ENCODE peak calls at places on chromosomes 12 and 14, in ten cellular contexts. One of them, this sample, is unnamed.

GRCh38 chr12:88579572-88579940 is 715 bp downstream of the KITLG start:
- DNase-seq in erythroblast: peak; percentile 1
- DNase-seq in A549: peak; percentile 29
- DNase-seq in esophagus squamous epithelium: no peak
- DNase-seq in sigmoid colon: peak; percentile 67
- DNase-seq in adrenal gland: peak; percentile 30
- DNase-seq in H54: peak; percentile 24
- DNase-seq in IMR-90: no peak
- DNase-seq in tibial nerve: peak; percentile 18
- DNase-seq in HCT116: no peak
- DNase-seq in this sample: no peak

GRCh38 chr14:80477388-80478160 is 266.3 kb upstream of the DIO2 start:
- DNase-seq in erythroblast: no peak
- DNase-seq in A549: no peak
- DNase-seq in esophagus squamous epithelium: no peak
- DNase-seq in sigmoid colon: no peak
- DNase-seq in adrenal gland: no peak
- DNase-seq in H54: no peak
- DNase-seq in IMR-90: peak; percentile 71
- DNase-seq in tibial nerve: no peak
- DNase-seq in HCT116: no peak
- DNase-seq in this sample: no peak

GRCh38 chr12:89525002-89525823 is 617 bp upstream of the GALNT4 start:
- DNase-seq in erythroblast: peak; percentile 76
- DNase-seq in A549: peak; percentile 50
- DNase-seq in esophagus squamous epithelium: no peak
- DNase-seq in sigmoid colon: peak; percentile 72
- DNase-seq in adrenal gland: peak; percentile 27
- DNase-seq in H54: peak; percentile 27
- DNase-seq in IMR-90: peak; percentile 21
- DNase-seq in tibial nerve: no peak
- DNase-seq in HCT116: no peak
- DNase-seq in this sample: no peak

GRCh38 chr12:77122236-77122635 is 56.9 kb upstream of the E2F7 start:
- DNase-seq in erythroblast: no peak
- DNase-seq in A549: peak; percentile 57
- DNase-seq in esophagus squamous epithelium: no peak
- DNase-seq in sigmoid colon: no peak
- DNase-seq in adrenal gland: no peak
- DNase-seq in H54: no peak
- DNase-seq in IMR-90: peak; percentile 97
- DNase-seq in tibial nerve: no peak
- DNase-seq in HCT116: peak; percentile 57
- DNase-seq in this sample: no peak

GRCh38 chr14:80906946-80907345 is 34.6 kb downstream of the CEP128 start:
- DNase-seq in erythroblast: no peak
- DNase-seq in A549: no peak
- DNase-seq in esophagus squamous epithelium: no peak
- DNase-seq in sigmoid colon: no peak
- DNase-seq in adrenal gland: no peak
- DNase-seq in H54: no peak
- DNase-seq in IMR-90: peak; percentile 34
- DNase-seq in tibial nerve: no peak
- DNase-seq in HCT116: no peak
- DNase-seq in this sample: no peak

GRCh38 chr12:113594967-113595366 is 123.3 kb upstream of the LHX5 start:
- DNase-seq in erythroblast: no peak
- DNase-seq in A549: no peak
- DNase-seq in esophagus squamous epithelium: no peak
- DNase-seq in sigmoid colon: no peak
- DNase-seq in adrenal gland: no peak
- DNase-seq in H54: no peak
- DNase-seq in IMR-90: no peak
- DNase-seq in tibial nerve: no peak
- DNase-seq in HCT116: no peak
- DNase-seq in this sample: no peak

GRCh38 chr12:44372259-44372658 is 503.9 kb downstream of the NELL2 start:
- DNase-seq in erythroblast: no peak
- DNase-seq in A549: no peak
- DNase-seq in esophagus squamous epithelium: no peak
- DNase-seq in sigmoid colon: no peak
- DNase-seq in adrenal gland: no peak
- DNase-seq in H54: no peak
- DNase-seq in IMR-90: peak; percentile 60
- DNase-seq in tibial nerve: no peak
- DNase-seq in HCT116: no peak
- DNase-seq in this sample: no peak

GRCh38 chr12:120346681-120347080 is 19.1 kb upstream of the PLA2G1B start:
- DNase-seq in erythroblast: no peak
- DNase-seq in A549: peak; percentile 39
- DNase-seq in esophagus squamous epithelium: no peak
- DNase-seq in sigmoid colon: no peak
- DNase-seq in adrenal gland: no peak
- DNase-seq in H54: no peak
- DNase-seq in IMR-90: no peak
- DNase-seq in tibial nerve: no peak
- DNase-seq in HCT116: no peak
- DNase-seq in this sample: no peak

DNA sequence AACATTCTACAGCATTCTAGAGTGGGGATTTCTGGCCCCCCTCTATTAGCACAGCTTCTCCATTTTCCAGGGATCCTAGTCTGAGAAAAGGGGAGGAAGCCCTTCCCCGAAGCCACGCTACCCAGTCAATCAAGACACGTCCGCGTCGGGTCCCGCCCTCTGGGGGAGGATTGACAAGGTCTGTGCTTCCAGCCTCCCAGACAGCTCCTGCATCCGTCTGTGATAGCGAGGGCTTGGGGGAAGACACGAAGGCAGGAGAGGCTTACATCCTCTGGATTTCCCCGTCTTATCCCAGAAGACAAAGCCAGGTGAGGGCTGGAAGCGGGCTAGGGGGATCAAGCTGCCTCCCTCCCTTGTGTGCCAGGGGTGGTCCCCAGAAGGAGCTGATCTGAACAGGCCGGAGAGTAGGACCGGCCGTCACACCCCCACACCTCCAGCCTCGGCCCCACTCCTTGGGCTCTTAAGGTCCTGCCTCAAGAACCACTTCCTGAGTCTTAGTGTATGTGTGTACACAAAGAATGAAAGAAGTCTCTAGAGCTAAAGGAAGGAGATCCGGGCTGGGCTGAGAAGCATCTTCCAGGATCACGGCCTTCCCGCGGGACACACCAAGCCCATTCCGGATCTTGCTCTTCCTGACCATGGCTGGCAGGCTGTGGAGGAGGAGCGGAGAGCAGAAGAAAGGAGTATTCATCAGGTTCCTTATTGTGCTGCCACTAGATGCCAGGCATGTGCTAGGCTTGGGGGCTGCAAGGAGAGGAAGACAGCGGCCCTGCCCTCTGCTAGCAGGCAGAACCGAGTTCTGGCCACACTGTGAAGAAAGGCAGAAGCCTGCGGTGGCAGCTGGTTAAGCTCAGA is 1.0 kb upstream of the CD63 start:
- DNase-seq in erythroblast: peak; percentile 74
- DNase-seq in A549: peak; percentile 91
- DNase-seq in esophagus squamous epithelium: no peak
- DNase-seq in sigmoid colon: peak; percentile 97
- DNase-seq in adrenal gland: peak; percentile 97
- DNase-seq in H54: peak; percentile 93
- DNase-seq in IMR-90: peak; percentile 94
- DNase-seq in tibial nerve: peak; percentile 88
- DNase-seq in HCT116: peak; percentile 68
- DNase-seq in this sample: peak; percentile 87
- TF ChIP-seq POLR2A in erythroblast: peak; percentile 55
- TF ChIP-seq POLR2A in A549: peak; percentile 18
- TF ChIP-seq POLR2A in esophagus squamous epithelium: no peak
- TF ChIP-seq POLR2A in sigmoid colon: peak; percentile 43
- TF ChIP-seq POLR2A in adrenal gland: no peak
- TF ChIP-seq POLR2A in H54: peak; percentile 81
- TF ChIP-seq POLR2A in IMR-90: peak; percentile 90
- TF ChIP-seq POLR2A in tibial nerve: peak; percentile 77
- TF ChIP-seq POLR2A in HCT116: no peak
- TF ChIP-seq POLR2A in this sample: peak; percentile 22

GRCh38 chr12:57548488-57548887 is 1.4 kb upstream of the KIF5A start:
- DNase-seq in erythroblast: no peak
- DNase-seq in A549: no peak
- DNase-seq in esophagus squamous epithelium: no peak
- DNase-seq in sigmoid colon: no peak
- DNase-seq in adrenal gland: no peak
- DNase-seq in H54: no peak
- DNase-seq in IMR-90: no peak
- DNase-seq in tibial nerve: no peak
- DNase-seq in HCT116: no peak
- DNase-seq in this sample: no peak

GRCh38 chr12:57549203-57549908 is 488 bp upstream of the KIF5A start:
- DNase-seq in erythroblast: no peak
- DNase-seq in A549: no peak
- DNase-seq in esophagus squamous epithelium: no peak
- DNase-seq in sigmoid colon: no peak
- DNase-seq in adrenal gland: no peak
- DNase-seq in H54: no peak
- DNase-seq in IMR-90: no peak
- DNase-seq in tibial nerve: no peak
- DNase-seq in HCT116: no peak
- DNase-seq in this sample: no peak

GRCh38 chr12:57545809-57546437 is 1.1 kb downstream of the DCTN2 start:
- DNase-seq in erythroblast: no peak
- DNase-seq in A549: no peak
- DNase-seq in esophagus squamous epithelium: no peak
- DNase-seq in sigmoid colon: no peak
- DNase-seq in adrenal gland: no peak
- DNase-seq in H54: no peak
- DNase-seq in IMR-90: peak; percentile 12
- DNase-seq in tibial nerve: no peak
- DNase-seq in HCT116: no peak
- DNase-seq in this sample: no peak

GRCh38 chr12:57547366-57548315 is 649 bp upstream of the DCTN2 start:
- DNase-seq in erythroblast: no peak
- DNase-seq in A549: no peak
- DNase-seq in esophagus squamous epithelium: no peak
- DNase-seq in sigmoid colon: no peak
- DNase-seq in adrenal gland: no peak
- DNase-seq in H54: no peak
- DNase-seq in IMR-90: no peak
- DNase-seq in tibial nerve: no peak
- DNase-seq in HCT116: no peak
- DNase-seq in this sample: no peak

DNA sequence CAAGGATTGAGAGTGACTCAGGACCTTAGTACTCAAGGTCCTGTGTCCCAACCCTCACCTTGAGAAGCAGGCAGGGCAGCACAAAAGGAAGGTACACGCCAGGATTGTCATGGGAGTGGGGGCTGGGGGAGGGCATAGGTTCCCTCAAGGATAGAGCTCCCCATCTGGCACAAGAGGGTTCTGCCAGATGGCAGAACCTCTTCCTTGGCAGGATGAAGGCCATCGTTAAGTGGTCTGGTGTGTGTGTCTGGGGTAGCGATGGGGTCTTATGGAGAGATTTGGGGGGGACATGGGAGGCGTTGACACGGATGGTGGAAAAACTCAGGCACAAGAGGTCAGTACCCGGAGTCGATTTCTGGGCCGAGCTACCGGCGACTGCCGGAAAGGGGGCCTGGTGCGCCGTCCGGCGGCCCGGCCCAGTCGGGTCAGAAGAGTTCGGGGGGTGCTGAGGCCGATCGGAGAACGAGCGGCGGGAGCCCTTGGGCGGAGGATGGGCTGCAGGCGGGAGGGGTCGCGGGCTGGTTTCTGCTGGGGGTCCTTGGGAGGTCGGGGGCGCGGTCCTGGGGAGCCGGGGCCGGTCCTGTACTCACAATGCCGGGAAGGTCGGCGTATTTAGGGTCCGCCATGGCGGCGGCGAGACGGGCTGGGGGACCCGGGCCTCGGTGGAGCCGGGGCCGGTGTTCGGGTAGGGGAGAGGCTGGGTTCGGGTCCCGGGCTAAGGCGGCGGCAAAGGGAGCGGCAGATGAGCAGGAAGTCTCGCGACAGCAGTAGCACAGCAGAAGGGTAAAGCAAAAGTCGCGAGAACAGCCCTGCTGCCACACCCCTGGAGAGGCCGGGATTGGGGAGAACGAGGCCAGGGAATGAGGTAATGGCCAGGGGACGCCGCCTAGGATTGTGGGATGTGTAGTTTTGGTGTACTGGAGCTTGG is at the start of gene DCTN2:
- DNase-seq in erythroblast: peak; percentile 98
- DNase-seq in A549: peak; percentile 97
- DNase-seq in esophagus squamous epithelium: peak; percentile 79
- DNase-seq in sigmoid colon: peak; percentile 99
- DNase-seq in adrenal gland: peak; percentile 98
- DNase-seq in H54: peak; percentile 98
- DNase-seq in IMR-90: peak; percentile 96
- DNase-seq in tibial nerve: peak; percentile 94
- DNase-seq in HCT116: peak; percentile 92
- DNase-seq in this sample: peak; percentile 97
- TF ChIP-seq POLR2A in erythroblast: peak; percentile 69
- TF ChIP-seq POLR2A in A549: peak; percentile 38
- TF ChIP-seq POLR2A in esophagus squamous epithelium: no peak
- TF ChIP-seq POLR2A in sigmoid colon: no peak
- TF ChIP-seq POLR2A in adrenal gland: peak; percentile 52
- TF ChIP-seq POLR2A in H54: peak; percentile 39
- TF ChIP-seq POLR2A in IMR-90: peak; percentile 52
- TF ChIP-seq POLR2A in tibial nerve: peak; percentile 51
- TF ChIP-seq POLR2A in HCT116: peak; percentile 41
- TF ChIP-seq POLR2A in this sample: peak; percentile 14

GRCh38 chr14:50002926-50003212 is 110.0 kb downstream of the ARF6 start:
- DNase-seq in erythroblast: no peak
- DNase-seq in A549: no peak
- DNase-seq in esophagus squamous epithelium: no peak
- DNase-seq in sigmoid colon: no peak
- DNase-seq in adrenal gland: no peak
- DNase-seq in H54: no peak
- DNase-seq in IMR-90: no peak
- DNase-seq in tibial nerve: no peak
- DNase-seq in HCT116: no peak
- DNase-seq in this sample: no peak

GRCh38 chr14:50006141-50006540 is 110.2 kb downstream of the VCPKMT start:
- DNase-seq in erythroblast: no peak
- DNase-seq in A549: no peak
- DNase-seq in esophagus squamous epithelium: no peak
- DNase-seq in sigmoid colon: no peak
- DNase-seq in adrenal gland: no peak
- DNase-seq in H54: no peak
- DNase-seq in IMR-90: no peak
- DNase-seq in tibial nerve: no peak
- DNase-seq in HCT116: no peak
- DNase-seq in this sample: no peak

GRCh38 chr14:50001146-50001998 is 108.5 kb downstream of the ARF6 start:
- DNase-seq in erythroblast: peak; percentile 48
- DNase-seq in A549: peak; percentile 61
- DNase-seq in esophagus squamous epithelium: no peak
- DNase-seq in sigmoid colon: no peak
- DNase-seq in adrenal gland: no peak
- DNase-seq in H54: peak; percentile 36
- DNase-seq in IMR-90: peak; percentile 70
- DNase-seq in tibial nerve: peak; percentile 37
- DNase-seq in HCT116: peak; percentile 87
- DNase-seq in this sample: peak; percentile 87

GRCh38 chr14:50001999-50002925 is 109.4 kb downstream of the ARF6 start:
- DNase-seq in erythroblast: peak; percentile 46
- DNase-seq in A549: no peak
- DNase-seq in esophagus squamous epithelium: no peak
- DNase-seq in sigmoid colon: no peak
- DNase-seq in adrenal gland: no peak
- DNase-seq in H54: peak; percentile 26
- DNase-seq in IMR-90: no peak
- DNase-seq in tibial nerve: no peak
- DNase-seq in HCT116: no peak
- DNase-seq in this sample: no peak

GRCh38 chr14:50003213-50004021 is 110.5 kb downstream of the ARF6 start:
- DNase-seq in erythroblast: peak; percentile 98
- DNase-seq in A549: peak; percentile 75
- DNase-seq in esophagus squamous epithelium: peak; percentile 43
- DNase-seq in sigmoid colon: peak; percentile 86
- DNase-seq in adrenal gland: peak; percentile 82
- DNase-seq in H54: peak; percentile 39
- DNase-seq in IMR-90: peak; percentile 35
- DNase-seq in tibial nerve: peak; percentile 64
- DNase-seq in HCT116: peak; percentile 65
- DNase-seq in this sample: peak; percentile 75
- TF ChIP-seq POLR2A in erythroblast: peak; percentile 95
- TF ChIP-seq POLR2A in A549: peak; percentile 66
- TF ChIP-seq POLR2A in esophagus squamous epithelium: no peak
- TF ChIP-seq POLR2A in sigmoid colon: no peak
- TF ChIP-seq POLR2A in adrenal gland: peak; percentile 49
- TF ChIP-seq POLR2A in H54: peak; percentile 35
- TF ChIP-seq POLR2A in IMR-90: no peak
- TF ChIP-seq POLR2A in tibial nerve: no peak
- TF ChIP-seq POLR2A in HCT116: peak; percentile 87
- TF ChIP-seq POLR2A in this sample: no peak

DNA sequence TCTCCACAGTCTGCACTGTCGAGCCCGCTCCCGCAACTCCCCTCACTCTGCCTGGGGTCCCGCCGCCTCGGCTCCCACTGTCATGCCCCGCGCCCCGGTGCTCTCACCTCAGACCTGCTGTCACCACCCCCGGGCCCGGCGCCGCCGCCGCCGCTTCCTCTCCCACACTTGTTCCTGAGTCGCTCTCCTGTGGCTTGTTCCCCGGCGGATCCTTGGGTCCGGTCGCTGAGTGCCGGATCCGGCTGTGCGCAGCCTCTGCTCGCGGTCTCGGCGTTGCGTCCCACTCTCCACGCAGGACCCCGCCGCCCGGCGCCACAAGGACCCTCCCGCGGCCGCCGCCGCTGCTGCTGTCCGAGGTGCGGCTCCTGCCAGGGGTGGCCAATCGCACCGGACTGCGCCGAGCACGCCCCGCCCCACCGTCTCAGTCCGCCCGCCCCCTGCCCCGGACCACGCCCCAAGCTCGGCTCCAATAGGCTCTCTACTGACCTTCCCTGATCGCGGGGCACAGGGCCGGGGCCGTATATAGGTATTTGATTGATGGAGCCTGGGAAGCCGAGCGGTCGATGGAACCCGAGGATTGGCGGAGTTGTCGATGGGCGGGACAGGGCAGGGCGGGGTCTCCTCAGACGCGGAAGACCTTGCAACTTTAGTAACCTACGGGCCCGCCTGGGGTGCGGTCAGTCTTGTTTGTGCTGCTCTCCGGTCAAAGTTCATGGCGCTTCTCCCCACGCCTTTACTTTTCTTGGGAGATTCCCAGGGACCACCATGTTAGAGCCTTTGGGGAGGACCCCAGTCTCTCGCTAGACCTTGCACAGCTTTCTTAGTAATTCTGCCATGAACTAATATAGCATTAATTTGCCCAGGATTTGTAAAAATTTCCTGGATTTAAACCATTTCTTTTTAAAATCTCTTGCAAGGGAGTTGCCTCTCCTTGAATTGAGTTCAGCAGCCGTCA is at the start of gene TAOK3:
- DNase-seq in erythroblast: peak; percentile 99
- DNase-seq in A549: peak; percentile 99
- DNase-seq in esophagus squamous epithelium: peak; percentile 99
- DNase-seq in sigmoid colon: peak; percentile 100
- DNase-seq in adrenal gland: peak; percentile 99
- DNase-seq in H54: peak; percentile 86
- DNase-seq in IMR-90: peak; percentile 97
- DNase-seq in tibial nerve: peak; percentile 99
- DNase-seq in HCT116: peak; percentile 97
- DNase-seq in this sample: peak; percentile 98
- TF ChIP-seq POLR2A in erythroblast: peak; percentile 78
- TF ChIP-seq POLR2A in A549: peak; percentile 85
- TF ChIP-seq POLR2A in esophagus squamous epithelium: no peak
- TF ChIP-seq POLR2A in sigmoid colon: peak; percentile 89
- TF ChIP-seq POLR2A in adrenal gland: peak; percentile 70
- TF ChIP-seq POLR2A in H54: peak; percentile 79
- TF ChIP-seq POLR2A in IMR-90: peak; percentile 90
- TF ChIP-seq POLR2A in tibial nerve: peak; percentile 84
- TF ChIP-seq POLR2A in HCT116: peak; percentile 84
- TF ChIP-seq POLR2A in this sample: peak; percentile 83